ENCODE peak calls at places on chromosomes 13 and 19, in four cellular contexts. Q, H, K and B are unnamed samples.

GRCh38 chr13:27487776-27488175 is 37.4 kb upstream of the MTIF3 start:
- DNase-seq in H (peak; percentile 11), Q (no peak), K (no peak), B (no peak)

GRCh38 chr13:25692156-25692555 is 320.4 kb downstream of the ATP8A2 start:
- DNase-seq in K (peak; percentile 52), Q (no peak), H (no peak), B (no peak)

GRCh38 chr13:93409001-93409400 is 182.4 kb downstream of the GPC6 start:
- DNase-seq in Q (no peak), H (no peak), K (no peak), B (no peak)

GRCh38 chr13:47632311-47632710 is 368.8 kb downstream of the SUCLA2 start:
- DNase-seq in K (no peak), Q (no peak), H (no peak), B (no peak)

GRCh38 chr13:26230703-26231102 is 8.6 kb upstream of the RNF6 start:
- DNase-seq in H (no peak), Q (no peak), K (no peak), B (no peak)

GRCh38 chr13:95301135-95301946 is at the start of gene ABCC4:
- DNase-seq in K (peak; percentile 88), H (peak; percentile 85), Q (peak; percentile 27), B (peak; percentile 84)

GRCh38 chr19:6481541-6482342 is at the start of gene DENND1C:
- DNase-seq in H (no peak), Q (no peak), K (peak; percentile 39), B (peak; percentile 45)

GRCh38 chr19:14375582-14376291 is 5.5 kb upstream of the ADGRE5 start:
- DNase-seq in K (no peak), Q (no peak), H (no peak), B (no peak)

GRCh38 chr13:27293051-27293691 is 22.5 kb downstream of the RASL11A start:
- DNase-seq in Q (no peak), H (no peak), K (no peak), B (no peak)

GRCh38 chr13:53204598-53204997 is 176.0 kb downstream of the OLFM4 start:
- DNase-seq in Q (no peak), H (no peak), K (no peak), B (no peak)

GRCh38 chr19:38228491-38229439 is 4.7 kb upstream of the DPF1 start:
- DNase-seq in H (no peak), Q (no peak), K (peak; percentile 81), B (no peak)

GRCh38 chr19:35868172-35868822 is at the start of gene APLP1:
- DNase-seq in K (peak; percentile 83), H (peak; percentile 16), Q (no peak), B (peak; percentile 58)

GRCh38 chr19:35766571-35767104 is 8.7 kb downstream of the PROSER3 start:
- DNase-seq in K (no peak), Q (no peak), H (no peak), B (no peak)

GRCh38 chr19:53076984-53077383 is 26.2 kb downstream of the ZNF160 start:
- DNase-seq in K (peak; percentile 64), Q (no peak), H (no peak), B (peak; percentile 39)

GRCh38 chr13:34037636-34038325 is 219.8 kb downstream of the RFC3 start:
- DNase-seq in K (no peak), Q (no peak), H (no peak), B (peak; percentile 30)

GRCh38 chr19:52206481-52206880 is 16.6 kb downstream of the PPP2R1A start:
- DNase-seq in H (no peak), K (no peak), Q (no peak), B (no peak)

GRCh38 chr19:14479985-14480694 is 5.0 kb upstream of the PTGER1 start:
- DNase-seq in Q (no peak), H (no peak), K (peak; percentile 84), B (no peak)